ENCODE peak calls at places on chromosomes 12 and 14, in nine cellular contexts. X, W, U, J, Y, Z, B, S and C are unnamed samples.

GRCh38 chr12:104573-105081 is 38.1 kb downstream of the IQSEC3 start:
- DNase-seq in X (no peak), W (no peak), U (no peak), J (no peak), Y (no peak), Z (no peak), B (no peak), S (no peak), C (peak)

GRCh38 chr12:84134797-84135366 is 777.7 kb downstream of the SLC6A15 start:
- DNase-seq in X (no peak), W (no peak), U (no peak), J (no peak), Y (peak), Z (no peak), B (no peak), S (no peak), C (no peak)

GRCh38 chr12:11812558-11813421 is 163.3 kb downstream of the ETV6 start:
- DNase-seq in X (no peak), W (no peak), U (peak), J (no peak), Y (no peak), Z (no peak), B (no peak), S (peak), C (peak)

GRCh38 chr14:74579447-74580274 is 32.4 kb downstream of the LTBP2 start:
- DNase-seq in X (no peak), W (no peak), U (peak), J (peak), Y (peak), Z (peak), B (peak), S (no peak), C (no peak)

GRCh38 chr12:80352476-80352875 is 91.6 kb upstream of the PTPRQ start:
- DNase-seq in X (no peak), W (no peak), U (peak), J (no peak), Y (peak), Z (no peak), B (no peak), S (no peak), C (no peak)

GRCh38 chr12:1531654-1532366 is 62.6 kb downstream of the FBXL14 start:
- DNase-seq in X (no peak), W (no peak), U (no peak), J (no peak), Y (no peak), Z (no peak), B (no peak), S (no peak), C (no peak)

GRCh38 chr12:105355752-105356151 is 25.3 kb downstream of the C12orf75 start:
- DNase-seq in X (no peak), W (no peak), U (peak), J (no peak), Y (peak), Z (no peak), B (no peak), S (no peak), C (no peak)

GRCh38 chr14:102317564-102318248 is 1.8 kb upstream of the ZNF839 start:
- DNase-seq in X (no peak), W (peak), U (peak), J (no peak), Y (peak), Z (no peak), B (peak), S (no peak), C (no peak)

GRCh38 chr12:104951759-104952509 is 6.2 kb downstream of the SLC41A2 start:
- DNase-seq in X (no peak), W (no peak), U (no peak), J (no peak), Y (peak), Z (no peak), B (no peak), S (no peak), C (no peak)

GRCh38 chr14:51653096-51653814 is 1.5 kb downstream of the FRMD6 start:
- DNase-seq in X (peak), W (peak), U (peak), J (no peak), Y (peak), Z (no peak), B (no peak), S (no peak), C (peak)

GRCh38 chr12:106978035-106978800 is 8.7 kb downstream of the MTERF2 start:
- DNase-seq in X (no peak), W (peak), U (no peak), J (no peak), Y (no peak), Z (no peak), B (no peak), S (no peak), C (no peak)

GRCh38 chr14:69428289-69428998 is 30.0 kb downstream of the SLC39A9 start:
- DNase-seq in X (no peak), W (no peak), U (no peak), J (no peak), Y (no peak), Z (no peak), B (no peak), S (no peak), C (no peak)

GRCh38 chr14:95915326-95915725 is 38.7 kb downstream of the TUNAR start:
- DNase-seq in X (no peak), W (no peak), U (no peak), J (no peak), Y (no peak), Z (no peak), B (no peak), S (no peak), C (no peak)

GRCh38 chr12:46585854-46586621 is 213.5 kb upstream of the SLC38A2 start:
- DNase-seq in X (peak), W (no peak), U (peak), J (no peak), Y (peak), Z (peak), B (peak), S (peak), C (no peak)

GRCh38 chr12:124399622-124400021 is 104.7 kb downstream of the RFLNA start:
- DNase-seq in X (no peak), W (no peak), U (no peak), J (peak), Y (peak), Z (no peak), B (peak), S (no peak), C (peak)

GRCh38 chr12:6627598-6627997 is 8.2 kb downstream of the LPAR5 start:
- DNase-seq in X (no peak), W (no peak), U (no peak), J (no peak), Y (no peak), Z (no peak), B (peak), S (no peak), C (no peak)

GRCh38 chr12:111033281-111034147 is 113.1 kb upstream of the MYL2 start:
- DNase-seq in X (no peak), W (no peak), U (no peak), J (no peak), Y (no peak), Z (no peak), B (no peak), S (no peak), C (no peak)

GRCh38 chr12:31370645-31371620 is 45.0 kb upstream of the SINHCAF start:
- DNase-seq in X (no peak), W (peak), U (no peak), J (no peak), Y (no peak), Z (no peak), B (no peak), S (no peak), C (no peak)

GRCh38 chr14:61342941-61343340 is 21.6 kb downstream of the PRKCH start:
- DNase-seq in X (no peak), W (no peak), U (no peak), J (no peak), Y (no peak), Z (no peak), B (no peak), S (no peak), C (no peak)

GRCh38 chr14:71595441-71595840 is 336.8 kb upstream of the RGS6 start:
- DNase-seq in X (no peak), W (no peak), U (no peak), J (no peak), Y (no peak), Z (no peak), B (no peak), S (no peak), C (no peak)

GRCh38 chr12:47160296-47161244 is 80.8 kb upstream of the AMIGO2 start:
- DNase-seq in X (no peak), W (no peak), U (no peak), J (no peak), Y (no peak), Z (no peak), B (no peak), S (no peak), C (no peak)

GRCh38 chr14:34426313-34427295 is 35.4 kb downstream of the SPTSSA start:
- DNase-seq in X (no peak), W (no peak), U (no peak), J (no peak), Y (no peak), Z (no peak), B (no peak), S (no peak), C (no peak)

GRCh38 chr12:14614704-14615121 is 47.0 kb upstream of the PLBD1 start:
- DNase-seq in X (no peak), W (no peak), U (no peak), J (no peak), Y (no peak), Z (no peak), B (no peak), S (no peak), C (peak)

GRCh38 chr12:38880288-38880687 is 25.1 kb downstream of the CPNE8 start:
- DNase-seq in X (no peak), W (no peak), U (no peak), J (no peak), Y (no peak), Z (no peak), B (no peak), S (no peak), C (no peak)

GRCh38 chr12:131882804-131883520 is 11.5 kb upstream of the ULK1 start:
- DNase-seq in X (no peak), W (no peak), U (no peak), J (no peak), Y (peak), Z (no peak), B (no peak), S (no peak), C (no peak)

GRCh38 chr14:52413729-52414453 is 99.8 kb downstream of the PTGER2 start:
- DNase-seq in X (peak), W (no peak), U (no peak), J (no peak), Y (peak), Z (no peak), B (no peak), S (no peak), C (no peak)